ENCODE peak calls at places on chromosome 12, in five cellular contexts. X, W, U, V and K are unnamed samples.

GRCh38 chr12:59651230-59651920 is 55.5 kb downstream of the SLC16A7 start:
- DNase-seq in X (no peak), W (no peak), U (peak; percentile 55), V (no peak), K (no peak)

GRCh38 chr12:5345534-5345933 is 86.4 kb upstream of the NTF3 start:
- DNase-seq in X (no peak), W (no peak), U (peak; percentile 48), V (no peak), K (no peak)

GRCh38 chr12:89544730-89545184 is 18.9 kb upstream of the POC1B start:
- DNase-seq in X (peak; percentile 35), W (peak; percentile 29), U (no peak), V (no peak), K (peak; percentile 46)

GRCh38 chr12:66352197-66352596 is 49.9 kb downstream of the HELB start:
- DNase-seq in X (peak; percentile 32), W (no peak), U (peak; percentile 54), V (no peak), K (peak; percentile 10)

GRCh38 chr12:53739285-53740129 is 12.3 kb upstream of the CALCOCO1 start:
- DNase-seq in X (no peak), W (no peak), U (no peak), V (no peak), K (no peak)

GRCh38 chr12:103882861-103883596 is 42.0 kb upstream of the NT5DC3 start:
- DNase-seq in X (no peak), W (no peak), U (peak; percentile 88), V (no peak), K (no peak)

GRCh38 chr12:95858451-95859343 is at the start of gene SNRPF:
- DNase-seq in X (peak; percentile 97), W (peak; percentile 95), U (peak; percentile 99), V (peak; percentile 98), K (peak; percentile 96)

GRCh38 chr12:22683131-22683530 is 58.2 kb downstream of the ETNK1 start:
- DNase-seq in X (no peak), W (no peak), U (no peak), V (no peak), K (no peak)

GRCh38 chr12:78248321-78248720 is 417.6 kb downstream of the NAV3 start:
- DNase-seq in X (no peak), W (no peak), U (peak; percentile 6), V (no peak), K (no peak)

GRCh38 chr12:15602051-15602672 is 187.0 kb downstream of the EPS8 start:
- DNase-seq in X (no peak), W (no peak), U (no peak), V (no peak), K (no peak)

GRCh38 chr12:115872212-115872611 is 405.3 kb downstream of the MED13L start:
- DNase-seq in X (no peak), W (no peak), U (no peak), V (no peak), K (peak; percentile 60)

GRCh38 chr12:58277231-58277630 is 335.9 kb downstream of the ATP23 start:
- DNase-seq in X (no peak), W (no peak), U (no peak), V (no peak), K (no peak)

GRCh38 chr12:5442251-5443006 is 10.5 kb downstream of the NTF3 start:
- DNase-seq in X (no peak), W (no peak), U (peak; percentile 66), V (no peak), K (peak; percentile 54)

GRCh38 chr12:14959463-14959862 is 1.9 kb downstream of the ARHGDIB start:
- DNase-seq in X (no peak), W (no peak), U (no peak), V (no peak), K (no peak)

GRCh38 chr12:104460041-104460757 is 3.5 kb downstream of the CHST11 start:
- DNase-seq in X (no peak), W (no peak), U (no peak), V (no peak), K (no peak)

GRCh38 chr12:132413931-132414588 is 75.9 kb upstream of the FBRSL1 start:
- DNase-seq in X (no peak), W (no peak), U (no peak), V (no peak), K (no peak)
- TF ChIP-seq CTCF in X (no peak), W (peak; percentile 14), U (peak; percentile 47), V (peak; percentile 25), K (peak; percentile 70)

DNA sequence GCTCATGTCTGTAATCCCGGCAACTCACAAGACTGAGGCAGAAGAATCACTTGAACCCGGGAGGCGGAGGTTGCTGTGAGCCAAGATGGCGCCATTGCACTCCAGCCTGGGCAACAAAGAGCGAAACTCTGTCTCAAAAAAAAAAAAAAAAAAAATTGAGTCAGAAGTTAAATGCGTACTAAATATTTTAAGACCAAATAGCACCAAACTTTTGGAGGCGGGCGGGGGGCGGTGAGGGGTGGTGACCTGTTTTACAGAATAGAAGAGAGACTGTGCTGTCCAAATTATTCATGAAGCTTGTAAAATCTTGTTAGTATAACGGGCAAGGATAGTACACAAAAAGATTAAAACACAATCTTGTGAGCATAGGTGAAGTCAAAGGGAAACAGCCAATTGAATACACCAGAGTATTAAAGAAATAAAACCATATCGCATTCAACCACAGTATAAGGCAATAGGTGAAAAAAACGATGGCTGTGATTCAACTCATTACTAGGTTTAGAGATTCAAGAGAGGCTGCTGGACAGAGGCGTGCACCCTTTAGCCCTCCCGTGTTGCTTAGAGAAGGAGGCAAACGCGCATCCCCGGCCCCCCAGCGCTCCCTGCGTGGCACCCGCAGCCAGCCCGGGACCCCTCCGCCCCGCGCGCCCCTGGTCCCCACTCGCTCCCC is 571 bp downstream of the ZNF891 start:
- DNase-seq in X (peak; percentile 36), W (no peak), U (peak; percentile 47), V (no peak), K (peak; percentile 8)
- H3K4me3 ChIP-seq in X (peak overlapping the region; percentile 45), W (peak overlapping the region; percentile 68), U (peak overlapping the region; percentile 79), V (peak overlapping the region; percentile 96), K (peak overlapping the region; percentile 78)

DNA sequence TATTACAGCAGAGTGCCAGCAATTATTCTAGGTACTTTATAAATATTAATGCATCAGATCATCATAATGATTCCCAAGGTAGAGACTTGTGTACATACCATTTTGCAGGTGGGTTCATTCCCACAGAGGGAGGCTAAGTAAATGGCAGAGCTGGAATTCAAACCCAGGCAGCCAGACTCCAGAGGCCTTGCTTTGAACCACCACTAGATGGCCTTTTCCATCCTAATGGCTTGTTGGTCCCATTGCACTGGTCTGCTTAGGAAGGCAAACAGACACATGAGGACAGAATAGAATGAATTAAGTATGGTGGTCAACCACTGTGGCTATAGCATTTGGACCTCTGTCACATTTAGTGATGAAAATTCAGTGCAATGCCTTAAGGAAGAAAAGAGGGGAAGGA is 158.7 kb downstream of the METTL25 start:
- DNase-seq in X (no peak), W (no peak), U (peak; percentile 38), V (no peak), K (no peak)
- TF ChIP-seq CTCF in X (no peak), W (no peak), U (peak; percentile 64), V (no peak), K (peak; percentile 30)

GRCh38 chr12:99910342-99910741 is 74.4 kb downstream of the ANKS1B start:
- DNase-seq in X (no peak), W (no peak), U (no peak), V (no peak), K (no peak)
- H3K4me3 ChIP-seq in X (no peak overlapping the region), W (no peak overlapping the region), U (no peak overlapping the region), V (no peak overlapping the region), K (no peak overlapping the region)

GRCh38 chr12:591167-591570 is 72.1 kb downstream of the NINJ2 start:
- DNase-seq in X (no peak), W (no peak), U (no peak), V (no peak), K (no peak)
- TF ChIP-seq CTCF in X (no peak), W (no peak), U (no peak), V (no peak), K (no peak)